ENCODE peak calls at places on chromosomes 13 and 19, in seven cellular contexts. G is sigmoid colon, W is psoas muscle, H is brain microvascular endothelial cell, N is B cell, U is GM12864, A is GM06990. R is an unnamed sample.
A peak's percentile ranks its signal among the peaks of the same experiment; 100 is the strongest.

GRCh38 chr19:47324502-47324901 is 7.5 kb upstream of the C5AR2 start:
- DNase-seq in G (peak; percentile 74), W (no peak), H (no peak), N (no peak), U (no peak), A (no peak), R (no peak)

GRCh38 chr13:53012707-53013106 is 15.9 kb upstream of the OLFM4 start:
- DNase-seq in G (no peak), W (no peak), H (no peak), N (no peak), U (peak; percentile 4), A (no peak), R (no peak)

GRCh38 chr19:46977548-46977947 is 42.1 kb upstream of the NPAS1 start:
- DNase-seq in G (no peak), W (no peak), H (no peak), N (no peak), U (no peak), A (no peak), R (peak; percentile 23)

GRCh38 chr13:41216160-41216559 is 21.8 kb upstream of the KBTBD7 start:
- DNase-seq in G (no peak), W (no peak), H (no peak), N (no peak), U (no peak), A (no peak), R (peak; percentile 27)

GRCh38 chr13:113862766-113863510 is 938 bp downstream of the GAS6 start:
- DNase-seq in G (no peak), W (peak; percentile 70), H (no peak), N (no peak), U (no peak), A (no peak), R (no peak)

GRCh38 chr13:74024856-74025255 is 109.3 kb downstream of the KLF12 start:
- DNase-seq in G (no peak), W (no peak), H (no peak), N (no peak), U (no peak), A (no peak), R (no peak)

GRCh38 chr19:11324079-11324661 is 15.3 kb downstream of the RAB3D start:
- DNase-seq in G (peak; percentile 92), W (peak; percentile 85), H (peak; percentile 65), N (peak; percentile 44), U (peak; percentile 64), A (peak; percentile 80), R (peak; percentile 94)

GRCh38 chr13:26699197-26699490 is 61.4 kb downstream of the GPR12 start:
- DNase-seq in G (no peak), W (no peak), H (no peak), N (no peak), U (no peak), A (no peak), R (no peak)

GRCh38 chr13:36914648-36915047 is 5.4 kb downstream of the SMAD9 start:
- DNase-seq in G (no peak), W (no peak), H (no peak), N (no peak), U (no peak), A (no peak), R (no peak)

GRCh38 chr19:30341646-30342201 is 30.5 kb upstream of the ZNF536 start:
- DNase-seq in G (no peak), W (no peak), H (no peak), N (no peak), U (no peak), A (no peak), R (no peak)

GRCh38 chr19:48400018-48400742 is 6.7 kb downstream of the GRIN2D start:
- DNase-seq in G (peak; percentile 67), W (peak; percentile 76), H (peak; percentile 88), N (no peak), U (no peak), A (no peak), R (peak; percentile 91)

GRCh38 chr19:12872941-12873890 is 8.0 kb downstream of the DNASE2 start:
- DNase-seq in G (no peak), W (peak; percentile 72), H (peak; percentile 52), N (no peak), U (no peak), A (no peak), R (peak; percentile 61)

GRCh38 chr19:39631178-39631577 is 24.5 kb upstream of the LGALS16 start:
- DNase-seq in G (no peak), W (no peak), H (no peak), N (no peak), U (no peak), A (no peak), R (no peak)

GRCh38 chr13:102599451-102600012 is 2.7 kb downstream of the TPP2 start:
- DNase-seq in G (no peak), W (no peak), H (no peak), N (no peak), U (no peak), A (no peak), R (no peak)

GRCh38 chr19:23554548-23554947 is 132.5 kb downstream of the ZNF675 start:
- DNase-seq in G (no peak), W (no peak), H (no peak), N (no peak), U (no peak), A (no peak), R (no peak)

GRCh38 chr13:80265348-80265747 is 75.6 kb downstream of the SPRY2 start:
- DNase-seq in G (no peak), W (no peak), H (no peak), N (no peak), U (no peak), A (peak; percentile 16), R (no peak)

GRCh38 chr19:44401108-44401786 is at the start of gene ZNF285:
- DNase-seq in G (peak; percentile 95), W (peak; percentile 95), H (peak; percentile 92), N (peak; percentile 91), U (no peak), A (peak; percentile 61), R (peak; percentile 98)

GRCh38 chr13:41286370-41286769 is 23.0 kb upstream of the MTRF1 start:
- DNase-seq in G (no peak), W (no peak), H (no peak), N (no peak), U (no peak), A (no peak), R (no peak)

GRCh38 chr13:25214371-25215252 is 42.5 kb upstream of the AMER2 start:
- DNase-seq in G (peak; percentile 83), W (peak; percentile 67), H (no peak), N (no peak), U (no peak), A (no peak), R (peak; percentile 73)

GRCh38 chr19:8321067-8321759 is at the start of the genes NDUFA7 and RPS28:
- DNase-seq in G (peak; percentile 99), W (peak; percentile 99), H (peak; percentile 93), N (peak; percentile 97), U (peak; percentile 89), A (peak; percentile 96), R (peak; percentile 94)
- TF ChIP-seq CTCF in G (peak; percentile 10), W (peak; percentile 28), H (peak; percentile 34), N (peak; percentile 41), U (peak; percentile 35), A (peak; percentile 33), R (peak; percentile 6)

GRCh38 chr19:4909172-4909896 is at the start of gene UHRF1:
- DNase-seq in G (no peak), W (no peak), H (no peak), N (no peak), U (no peak), A (peak; percentile 83), R (no peak)

GRCh38 chr19:4904481-4904880 is 1.8 kb upstream of the ARRDC5 start:
- DNase-seq in G (no peak), W (no peak), H (no peak), N (no peak), U (no peak), A (no peak), R (no peak)

GRCh38 chr19:4908311-4908710 is 990 bp upstream of the UHRF1 start:
- DNase-seq in G (no peak), W (no peak), H (no peak), N (no peak), U (no peak), A (no peak), R (no peak)

GRCh38 chr19:4908781-4909171 is 525 bp upstream of the UHRF1 start:
- DNase-seq in G (no peak), W (no peak), H (no peak), N (no peak), U (no peak), A (no peak), R (no peak)

GRCh38 chr19:4906963-4907362 is 2.3 kb upstream of the UHRF1 start:
- DNase-seq in G (no peak), W (no peak), H (no peak), N (no peak), U (no peak), A (no peak), R (no peak)
- TF ChIP-seq CTCF in G (no peak), W (no peak), H (peak; percentile 20), N (no peak), U (no peak), A (no peak), R (peak; percentile 5)

DNA sequence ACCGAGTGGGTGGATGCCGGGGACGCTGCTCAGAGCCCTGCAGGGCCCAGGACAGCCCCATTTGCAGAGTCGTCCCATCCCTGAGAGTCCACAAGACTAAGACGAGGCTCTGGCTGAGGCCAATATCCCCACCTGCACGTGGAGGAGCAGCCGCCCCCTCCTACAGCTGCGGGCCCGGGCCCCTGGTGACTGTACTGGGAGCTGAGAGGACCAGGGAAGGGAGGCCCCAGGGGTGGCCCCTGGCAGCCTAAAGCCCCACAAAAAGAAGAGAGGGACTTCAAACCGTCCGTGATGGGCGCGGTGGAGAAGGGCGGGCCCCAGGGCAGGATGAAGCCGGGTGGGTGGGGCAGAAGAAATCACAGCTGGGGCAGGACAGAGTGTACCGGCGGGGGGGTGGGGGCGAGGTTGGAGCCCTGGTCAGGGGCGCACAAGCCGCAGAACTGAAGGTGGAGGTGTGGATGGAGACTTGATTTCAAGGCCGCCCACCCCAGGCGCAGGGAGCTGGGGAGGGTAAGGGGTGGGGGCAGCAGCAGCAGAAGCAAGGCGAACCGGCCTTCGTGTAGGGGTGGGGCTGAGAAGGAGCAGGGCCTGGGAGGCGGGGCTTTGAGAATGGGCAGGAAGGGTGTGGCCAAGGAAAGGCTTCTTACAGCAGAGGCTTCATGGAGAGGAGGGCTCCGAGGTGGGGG is 12.9 kb downstream of the CFD start:
- DNase-seq in G (no peak), W (peak; percentile 84), H (no peak), N (peak; percentile 62), U (peak; percentile 81), A (peak; percentile 84), R (peak; percentile 59)
- TF ChIP-seq CTCF in G (no peak), W (no peak), H (no peak), N (no peak), U (no peak), A (no peak), R (no peak)

GRCh38 chr13:40076765-40077362 is 421.4 kb downstream of the COG6 start:
- DNase-seq in G (no peak), W (no peak), H (no peak), N (no peak), U (no peak), A (no peak), R (no peak)

GRCh38 chr13:40070357-40070756 is 414.9 kb downstream of the COG6 start:
- DNase-seq in G (no peak), W (no peak), H (no peak), N (no peak), U (no peak), A (peak; percentile 18), R (no peak)

GRCh38 chr13:40069173-40070044 is 413.9 kb downstream of the COG6 start:
- DNase-seq in G (peak; percentile 86), W (peak; percentile 86), H (peak; percentile 61), N (peak; percentile 73), U (no peak), A (no peak), R (peak; percentile 83)

GRCh38 chr13:40074338-40074737 is 418.9 kb downstream of the COG6 start:
- DNase-seq in G (no peak), W (no peak), H (no peak), N (no peak), U (no peak), A (no peak), R (peak; percentile 69)

GRCh38 chr13:40072663-40073120 is 417.2 kb downstream of the COG6 start:
- DNase-seq in G (no peak), W (no peak), H (no peak), N (no peak), U (no peak), A (no peak), R (no peak)
- TF ChIP-seq CTCF in G (no peak), W (no peak), H (no peak), N (no peak), U (no peak), A (no peak), R (no peak)